ENCODE peak calls at places on chromosomes 13 and 19, in nine cellular contexts. C, W, L, U, P, A, G, Z and F are unnamed samples.
A peak's percentile ranks its signal among the peaks of the same experiment; 100 is the strongest.

GRCh38 chr13:28707629-28708427 is 10.9 kb downstream of the SLC46A3 start:
- DNase-seq in C (no peak), W (peak; percentile 23), L (no peak), U (no peak), P (peak; percentile 44), A (peak; percentile 13), G (peak; percentile 41), Z (no peak), F (no peak)

GRCh38 chr19:7132054-7132453 is 62.6 kb downstream of the ZNF557 start:
- DNase-seq in C (no peak), W (no peak), L (no peak), U (no peak), P (no peak), A (no peak), G (no peak), Z (no peak), F (no peak)

GRCh38 chr13:63110431-63110830 is 1694.8 kb upstream of the PCDH20 start:
- DNase-seq in C (no peak), W (no peak), L (no peak), U (no peak), P (no peak), A (no peak), G (no peak), Z (no peak), F (no peak)

GRCh38 chr13:66992183-66992582 is 238.0 kb downstream of the PCDH9 start:
- DNase-seq in C (no peak), W (peak; percentile 45), L (no peak), U (no peak), P (no peak), A (no peak), G (no peak), Z (no peak), F (no peak)

GRCh38 chr13:86383561-86383960 is 584.3 kb upstream of the SLITRK6 start:
- DNase-seq in C (no peak), W (no peak), L (no peak), U (no peak), P (no peak), A (no peak), G (no peak), Z (no peak), F (no peak)

GRCh38 chr19:3265432-3265831 is 41.0 kb downstream of the CELF5 start:
- DNase-seq in C (no peak), W (no peak), L (no peak), U (no peak), P (no peak), A (no peak), G (no peak), Z (no peak), F (no peak)

GRCh38 chr19:10085641-10086031 is 481 bp upstream of the SHFL start:
- DNase-seq in C (no peak), W (no peak), L (no peak), U (no peak), P (no peak), A (no peak), G (no peak), Z (no peak), F (no peak)

GRCh38 chr19:3387645-3388589 is 21.5 kb downstream of the NFIC start:
- DNase-seq in C (peak; percentile 90), W (peak; percentile 94), L (no peak), U (peak; percentile 87), P (no peak), A (no peak), G (peak; percentile 82), Z (no peak), F (peak; percentile 89)

GRCh38 chr13:48235100-48235813 is 2.3 kb downstream of the ITM2B start:
- DNase-seq in C (no peak), W (peak; percentile 43), L (no peak), U (no peak), P (peak; percentile 69), A (no peak), G (no peak), Z (no peak), F (no peak)

GRCh38 chr19:2582984-2583956 is 107.3 kb downstream of the GADD45B start:
- DNase-seq in C (no peak), W (no peak), L (no peak), U (no peak), P (no peak), A (no peak), G (no peak), Z (no peak), F (peak; percentile 22)

GRCh38 chr19:575527-576506 is 3.4 kb downstream of the BSG start:
- DNase-seq in C (no peak), W (no peak), L (no peak), U (peak; percentile 81), P (peak; percentile 89), A (no peak), G (peak; percentile 78), Z (no peak), F (peak; percentile 86)

GRCh38 chr19:18795540-18795939 is 4.4 kb upstream of the COMP start:
- DNase-seq in C (no peak), W (no peak), L (no peak), U (no peak), P (no peak), A (no peak), G (no peak), Z (no peak), F (no peak)

GRCh38 chr19:18761531-18762110 is 29.5 kb downstream of the COMP start:
- DNase-seq in C (no peak), W (no peak), L (no peak), U (no peak), P (no peak), A (no peak), G (no peak), Z (no peak), F (no peak)

GRCh38 chr19:4814625-4815425 is 16.7 kb downstream of the TICAM1 start:
- DNase-seq in C (no peak), W (no peak), L (no peak), U (no peak), P (no peak), A (no peak), G (no peak), Z (no peak), F (no peak)

GRCh38 chr19:30666301-30666803 is 294.2 kb downstream of the ZNF536 start:
- DNase-seq in C (no peak), W (peak; percentile 25), L (peak; percentile 34), U (no peak), P (peak; percentile 44), A (peak; percentile 45), G (peak; percentile 42), Z (peak; percentile 13), F (no peak)

GRCh38 chr13:40777166-40777956 is 6.4 kb upstream of the MRPS31 start:
- DNase-seq in C (no peak), W (peak; percentile 66), L (peak; percentile 19), U (no peak), P (peak; percentile 86), A (peak; percentile 54), G (peak; percentile 58), Z (peak; percentile 19), F (no peak)

GRCh38 chr19:10168386-10168948 is 26.3 kb downstream of the DNMT1 start:
- DNase-seq in C (no peak), W (no peak), L (no peak), U (no peak), P (no peak), A (no peak), G (no peak), Z (no peak), F (no peak)

GRCh38 chr13:92951273-92951820 is 275.3 kb upstream of the GPC6 start:
- DNase-seq in C (no peak), W (no peak), L (no peak), U (no peak), P (no peak), A (no peak), G (no peak), Z (no peak), F (no peak)

GRCh38 chr13:67619987-67620386 is 389.9 kb upstream of the PCDH9 start:
- DNase-seq in C (no peak), W (no peak), L (no peak), U (no peak), P (no peak), A (no peak), G (no peak), Z (no peak), F (no peak)

GRCh38 chr13:35531551-35531950 is 55.1 kb upstream of the MAB21L1 start:
- DNase-seq in C (no peak), W (no peak), L (no peak), U (no peak), P (no peak), A (no peak), G (no peak), Z (no peak), F (no peak)

GRCh38 chr19:40982594-40983101 is 8.4 kb upstream of the CYP2B6 start:
- DNase-seq in C (no peak), W (no peak), L (no peak), U (no peak), P (no peak), A (no peak), G (peak; percentile 22), Z (no peak), F (no peak)

GRCh38 chr19:30968841-30969399 is 380.3 kb downstream of the TSHZ3 start:
- DNase-seq in C (no peak), W (no peak), L (no peak), U (no peak), P (no peak), A (no peak), G (no peak), Z (no peak), F (no peak)

GRCh38 chr13:26718872-26719271 is 41.7 kb downstream of the GPR12 start:
- DNase-seq in C (no peak), W (no peak), L (no peak), U (no peak), P (no peak), A (no peak), G (no peak), Z (no peak), F (no peak)

GRCh38 chr13:103287659-103288058 is 221.4 kb upstream of the SLC10A2 start:
- DNase-seq in C (no peak), W (no peak), L (no peak), U (no peak), P (no peak), A (no peak), G (peak; percentile 2), Z (no peak), F (no peak)

GRCh38 chr13:33264620-33264978 is 21.0 kb downstream of the STARD13 start:
- DNase-seq in C (no peak), W (no peak), L (no peak), U (no peak), P (no peak), A (no peak), G (no peak), Z (no peak), F (no peak)

GRCh38 chr13:111048387-111048786 is 66.7 kb upstream of the ARHGEF7 start:
- DNase-seq in C (no peak), W (no peak), L (no peak), U (no peak), P (no peak), A (no peak), G (no peak), Z (no peak), F (no peak)

GRCh38 chr19:18408053-18408476 is 10.6 kb upstream of the LRRC25 start:
- DNase-seq in C (peak; percentile 34), W (no peak), L (no peak), U (no peak), P (peak; percentile 76), A (peak; percentile 33), G (no peak), Z (no peak), F (no peak)

GRCh38 chr19:18741566-18742121 is 49.5 kb downstream of the COMP start:
- DNase-seq in C (no peak), W (no peak), L (no peak), U (no peak), P (no peak), A (no peak), G (no peak), Z (no peak), F (no peak)

GRCh38 chr13:98970293-98970692 is 7.6 kb downstream of the DOCK9 start:
- DNase-seq in C (no peak), W (no peak), L (no peak), U (peak; percentile 37), P (no peak), A (no peak), G (no peak), Z (no peak), F (no peak)

GRCh38 chr13:110380359-110381028 is 73.4 kb downstream of the COL4A2 start:
- DNase-seq in C (no peak), W (no peak), L (no peak), U (no peak), P (no peak), A (no peak), G (no peak), Z (no peak), F (no peak)

GRCh38 chr19:38977445-38978314 is 2.1 kb upstream of the FBXO17 start:
- DNase-seq in C (no peak), W (no peak), L (peak; percentile 8), U (no peak), P (no peak), A (peak; percentile 22), G (no peak), Z (no peak), F (no peak)